ENCODE peak calls at places on chromosomes 13 and 19, in nine cellular contexts. Y is left ventricle myocardium inferior, S is body of pancreas, B is neural progenitor cell, U is BE2C, A is heart left ventricle, Q is pancreas, X is right cardiac atrium, F is AG10803. I is an unnamed sample.

GRCh38 chr13:39224841-39225240 is 186.6 kb downstream of the NHLRC3 start:
- DNase-seq in Y (no peak), S (no peak), B (no peak), U (no peak), A (no peak), Q (no peak), X (no peak), F (no peak), I (no peak)

GRCh38 chr13:45500492-45501174 is 35.9 kb downstream of the COG3 start:
- DNase-seq in Y (no peak), S (no peak), B (no peak), U (no peak), A (no peak), Q (no peak), X (no peak), F (peak), I (peak)

GRCh38 chr19:33493401-33494275 is 28.0 kb downstream of the PEPD start:
- DNase-seq in Y (no peak), S (no peak), B (no peak), U (peak), A (no peak), Q (peak), X (no peak), F (no peak), I (no peak)

GRCh38 chr19:4012092-4012974 is 4.8 kb downstream of the PIAS4 start:
- DNase-seq in Y (no peak), S (peak), B (no peak), U (no peak), A (no peak), Q (peak), X (no peak), F (no peak), I (no peak)

GRCh38 chr13:34886987-34887386 is 55.1 kb upstream of the NBEA start:
- DNase-seq in Y (no peak), S (no peak), B (no peak), U (no peak), A (no peak), Q (no peak), X (no peak), F (no peak), I (peak)

GRCh38 chr19:50321831-50322230 is 7.3 kb downstream of the KCNC3 start:
- DNase-seq in Y (no peak), S (no peak), B (no peak), U (no peak), A (no peak), Q (no peak), X (no peak), F (no peak), I (no peak)

GRCh38 chr13:24905242-24905641 is 141.3 kb downstream of the RNF17 start:
- DNase-seq in Y (no peak), S (no peak), B (no peak), U (no peak), A (no peak), Q (no peak), X (no peak), F (peak), I (peak)

GRCh38 chr13:49248433-49249002 is 793 bp downstream of the CDADC1 start:
- DNase-seq in Y (no peak), S (no peak), B (peak), U (no peak), A (no peak), Q (no peak), X (no peak), F (peak), I (peak)

GRCh38 chr19:34712606-34713261 is 21.3 kb upstream of the ZNF181 start:
- DNase-seq in Y (no peak), S (peak), B (peak), U (peak), A (no peak), Q (no peak), X (no peak), F (peak), I (peak)

GRCh38 chr13:80742027-80742426 is 401.1 kb upstream of the SPRY2 start:
- DNase-seq in Y (no peak), S (no peak), B (no peak), U (no peak), A (no peak), Q (no peak), X (no peak), F (no peak), I (peak)

GRCh38 chr19:45440873-45441654 is 17.3 kb upstream of the ERCC1 start:
- DNase-seq in Y (no peak), S (no peak), B (peak), U (peak), A (no peak), Q (no peak), X (peak), F (peak), I (peak)

GRCh38 chr19:45507864-45508680 is 793 bp downstream of the VASP start:
- DNase-seq in Y (no peak), S (peak), B (peak), U (no peak), A (no peak), Q (peak), X (peak), F (no peak), I (no peak)

GRCh38 chr19:39126593-39127187 is 1.1 kb downstream of the PAK4 start:
- DNase-seq in Y (no peak), S (peak), B (peak), U (no peak), A (no peak), Q (no peak), X (peak), F (peak), I (peak)
- H3K4me3 ChIP-seq in Y (peak), S (no peak), B (peak), U (peak), A (peak), Q (peak), X (peak), F (peak), I (peak)

GRCh38 chr19:17456127-17456526 is 4.6 kb downstream of the NXNL1 start:
- DNase-seq in Y (no peak), S (no peak), B (no peak), U (no peak), A (no peak), Q (no peak), X (no peak), F (no peak), I (no peak)
- H3K4me3 ChIP-seq in Y (no peak), S (no peak), B (no peak), U (no peak), A (no peak), Q (no peak), X (no peak), F (no peak), I (no peak)

GRCh38 chr19:23420824-23421223 is 25.6 kb upstream of the ZNF91 start:
- DNase-seq in Y (no peak), S (no peak), B (no peak), U (no peak), A (no peak), Q (no peak), X (no peak), F (no peak), I (no peak)

GRCh38 chr19:23415034-23415433 is 19.8 kb upstream of the ZNF91 start:
- DNase-seq in Y (no peak), S (no peak), B (peak), U (no peak), A (no peak), Q (no peak), X (no peak), F (no peak), I (no peak)

GRCh38 chr19:23410155-23410554 is 14.9 kb upstream of the ZNF91 start:
- DNase-seq in Y (no peak), S (no peak), B (no peak), U (no peak), A (no peak), Q (no peak), X (no peak), F (no peak), I (no peak)

GRCh38 chr19:23415561-23416191 is 20.4 kb upstream of the ZNF91 start:
- DNase-seq in Y (peak), S (peak), B (peak), U (peak), A (peak), Q (peak), X (peak), F (no peak), I (no peak)
- H3K4me3 ChIP-seq in Y (peak), S (no peak), B (peak), U (peak), A (peak), Q (peak), X (peak), F (peak), I (no peak)

GRCh38 chr13:103006706-103007426 is 59.4 kb downstream of the SLC10A2 start:
- DNase-seq in Y (no peak), S (no peak), B (no peak), U (no peak), A (no peak), Q (no peak), X (no peak), F (no peak), I (no peak)

GRCh38 chr13:103004790-103005307 is 61.4 kb downstream of the SLC10A2 start:
- DNase-seq in Y (no peak), S (no peak), B (no peak), U (no peak), A (no peak), Q (no peak), X (no peak), F (no peak), I (no peak)

GRCh38 chr13:103009061-103009840 is 57.0 kb downstream of the SLC10A2 start:
- DNase-seq in Y (no peak), S (no peak), B (no peak), U (no peak), A (no peak), Q (no peak), X (no peak), F (no peak), I (peak)

GRCh38 chr13:103002279-103002678 is 63.9 kb downstream of the SLC10A2 start:
- DNase-seq in Y (no peak), S (no peak), B (no peak), U (no peak), A (no peak), Q (no peak), X (no peak), F (no peak), I (no peak)

GRCh38 chr13:103007427-103007762 is 58.8 kb downstream of the SLC10A2 start:
- DNase-seq in Y (no peak), S (no peak), B (no peak), U (no peak), A (no peak), Q (no peak), X (no peak), F (no peak), I (no peak)
- H3K4me3 ChIP-seq in Y (no peak), S (no peak), B (no peak), U (no peak), A (no peak), Q (no peak), X (no peak), F (no peak), I (no peak)

DNA sequence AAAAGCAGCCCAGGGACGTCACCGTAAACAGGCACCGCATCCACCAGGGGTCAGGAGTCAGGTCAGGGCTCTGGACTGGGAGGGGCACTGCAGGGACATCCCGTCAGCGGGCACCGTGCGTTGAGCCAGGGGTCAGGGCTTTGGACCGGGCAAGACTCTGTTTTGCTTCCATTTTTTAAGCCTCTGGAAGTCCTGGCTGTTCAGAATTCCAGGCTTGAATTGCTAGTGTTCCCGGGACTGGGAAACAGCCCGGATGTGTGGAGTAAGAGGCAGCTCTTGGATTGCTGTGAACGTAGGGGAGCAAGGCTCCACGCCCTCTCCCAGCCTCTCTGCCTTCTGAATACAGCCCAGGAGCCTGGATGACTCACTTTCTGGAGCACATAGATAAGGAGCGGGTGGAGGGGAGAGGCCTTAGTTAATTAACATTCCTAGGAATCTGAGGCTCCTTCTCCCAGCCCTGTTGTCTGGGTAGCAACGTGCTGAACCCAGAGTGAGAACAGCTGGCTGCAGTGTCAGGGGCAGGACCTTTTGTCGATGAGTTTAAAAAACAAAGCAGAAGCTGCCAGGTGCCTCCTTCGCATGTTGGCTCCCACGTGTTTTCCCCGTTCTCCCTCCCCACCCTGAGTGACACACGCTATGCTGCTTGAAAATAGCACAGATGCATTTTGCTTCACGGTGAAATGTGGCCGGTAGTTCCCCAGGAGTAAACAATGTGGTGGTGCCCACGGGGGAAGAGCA is 21.9 kb downstream of the ATP11A start:
- DNase-seq in Y (peak), S (peak), B (peak), U (peak), A (no peak), Q (no peak), X (peak), F (peak), I (peak)
- H3K4me3 ChIP-seq in Y (peak), S (no peak), B (peak), U (no peak), A (peak), Q (no peak), X (no peak), F (peak), I (peak)

GRCh38 chr19:5837768-5838364 is 1.6 kb downstream of the FUT6 start:
- DNase-seq in Y (no peak), S (no peak), B (no peak), U (no peak), A (no peak), Q (no peak), X (no peak), F (no peak), I (no peak)
- H3K4me3 ChIP-seq in Y (no peak), S (no peak), B (no peak), U (no peak), A (no peak), Q (peak), X (no peak), F (no peak), I (no peak)

GRCh38 chr19:47514869-47515588 is at the start of gene NAPA:
- DNase-seq in Y (peak), S (peak), B (peak), U (peak), A (peak), Q (peak), X (peak), F (peak), I (peak)

GRCh38 chr19:47520343-47520806 is 5.5 kb upstream of the NAPA start:
- DNase-seq in Y (no peak), S (no peak), B (no peak), U (no peak), A (no peak), Q (no peak), X (no peak), F (no peak), I (no peak)

GRCh38 chr19:47520839-47521238 is 6.0 kb upstream of the NAPA start:
- DNase-seq in Y (no peak), S (no peak), B (no peak), U (no peak), A (no peak), Q (no peak), X (no peak), F (no peak), I (no peak)

GRCh38 chr19:47518854-47519253 is 4.0 kb upstream of the NAPA start:
- DNase-seq in Y (no peak), S (no peak), B (no peak), U (no peak), A (no peak), Q (no peak), X (no peak), F (no peak), I (no peak)

DNA sequence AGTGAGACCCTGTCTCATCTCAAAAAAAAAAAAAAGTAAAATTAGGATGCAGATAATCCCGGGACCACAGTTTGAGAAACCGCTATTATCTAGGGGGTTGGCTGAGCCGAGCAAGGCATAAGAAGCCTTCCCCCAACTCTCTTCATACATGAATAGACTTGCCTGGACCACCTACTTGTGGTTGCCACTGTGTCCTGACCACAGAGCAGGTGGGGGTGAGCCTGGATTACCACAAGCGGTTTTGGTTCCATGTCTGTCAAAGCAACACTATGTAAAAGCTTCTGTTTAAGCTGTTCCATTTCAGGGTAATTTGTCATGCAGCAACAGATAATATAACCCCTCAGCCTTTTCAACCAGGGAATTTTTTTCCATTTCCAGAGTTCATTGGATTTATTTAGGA is 3.3 kb upstream of the NAPA start:
- DNase-seq in Y (no peak), S (no peak), B (no peak), U (no peak), A (no peak), Q (no peak), X (no peak), F (no peak), I (no peak)
- H3K4me3 ChIP-seq in Y (no peak), S (no peak), B (no peak), U (no peak), A (no peak), Q (no peak), X (no peak), F (no peak), I (no peak)

DNA sequence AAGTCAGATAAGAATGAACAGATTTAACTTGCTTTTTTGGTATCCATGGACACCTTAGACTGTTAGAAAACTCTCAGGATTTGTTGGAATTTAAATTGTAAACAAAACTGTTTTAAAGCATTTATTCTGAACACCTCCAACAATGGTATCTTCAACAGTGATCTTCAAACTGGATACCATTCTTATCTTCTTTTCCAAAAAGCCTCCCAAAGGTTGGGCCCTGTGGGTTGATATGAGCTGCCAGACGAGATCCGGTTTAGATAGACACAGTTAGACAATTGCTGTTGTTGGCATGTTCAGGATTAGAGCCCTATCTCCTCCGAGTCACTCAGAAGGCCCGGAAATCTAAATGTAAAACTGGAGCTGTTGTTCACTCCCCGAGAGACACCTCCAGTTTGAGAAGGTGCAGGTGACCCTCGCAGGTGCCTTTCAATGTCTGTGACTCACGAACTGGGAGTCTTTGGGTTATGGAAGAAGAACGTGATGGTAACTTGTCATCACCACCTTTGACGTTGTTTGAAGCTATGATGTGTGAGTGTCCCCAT is 143.6 kb upstream of the RNF113B start:
- DNase-seq in Y (no peak), S (no peak), B (no peak), U (no peak), A (no peak), Q (no peak), X (no peak), F (no peak), I (no peak)
- H3K4me3 ChIP-seq in Y (no peak), S (no peak), B (no peak), U (no peak), A (no peak), Q (no peak), X (no peak), F (no peak), I (no peak)

GRCh38 chr19:39500543-39500942 is 1.8 kb downstream of the DLL3 start:
- DNase-seq in Y (no peak), S (no peak), B (no peak), U (no peak), A (no peak), Q (no peak), X (no peak), F (no peak), I (no peak)

GRCh38 chr19:39498262-39499081 is at the start of gene DLL3:
- DNase-seq in Y (no peak), S (no peak), B (peak), U (peak), A (no peak), Q (no peak), X (no peak), F (no peak), I (peak)

GRCh38 chr19:39499932-39500331 is 1.2 kb downstream of the DLL3 start:
- DNase-seq in Y (no peak), S (no peak), B (no peak), U (no peak), A (no peak), Q (no peak), X (no peak), F (no peak), I (no peak)

GRCh38 chr19:39497850-39498261 is 891 bp upstream of the DLL3 start:
- DNase-seq in Y (no peak), S (no peak), B (peak), U (peak), A (no peak), Q (peak), X (peak), F (no peak), I (peak)

DNA sequence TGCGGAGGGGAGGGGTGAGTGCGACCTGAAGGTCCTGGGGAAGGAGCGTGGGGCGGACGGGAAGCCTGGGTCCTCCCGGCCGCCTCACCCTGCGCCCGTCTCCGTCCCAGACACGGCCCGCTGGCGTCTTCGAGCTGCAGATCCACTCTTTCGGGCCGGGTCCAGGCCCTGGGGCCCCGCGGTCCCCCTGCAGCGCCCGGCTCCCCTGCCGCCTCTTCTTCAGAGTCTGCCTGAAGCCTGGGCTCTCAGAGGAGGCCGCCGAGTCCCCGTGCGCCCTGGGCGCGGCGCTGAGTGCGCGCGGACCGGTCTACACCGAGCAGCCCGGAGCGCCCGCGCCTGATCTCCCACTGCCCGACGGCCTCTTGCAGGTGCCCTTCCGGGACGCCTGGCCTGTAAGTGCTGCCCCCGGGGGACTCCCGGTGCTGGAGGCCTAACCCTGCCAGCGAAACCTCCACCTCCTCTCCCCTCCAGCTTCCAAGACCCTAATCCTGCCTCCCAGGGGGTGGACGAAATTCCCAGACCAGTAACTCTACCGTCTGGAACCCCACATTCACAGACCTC is 415 bp downstream of the DLL3 start:
- DNase-seq in Y (no peak), S (no peak), B (peak), U (peak), A (no peak), Q (no peak), X (no peak), F (no peak), I (no peak)
- H3K4me3 ChIP-seq in Y (peak), S (no peak), B (peak), U (peak), A (no peak), Q (no peak), X (no peak), F (no peak), I (no peak)